ENCODE peak calls at places on chromosomes 13 and 19, in seven cellular contexts. I is GM23338, M is left lung, W is trophoblast cell, L is endodermal cell, P is astrocyte of the spinal cord, S is choroid plexus epithelial cell. K is an unnamed sample.

GRCh38 chr13:104645786-104646185 is 1579.6 kb upstream of the SLC10A2 start:
- DNase-seq in P (no peak), S (no peak), M (no peak), L (no peak), W (peak; percentile 72), I (no peak), K (no peak)

GRCh38 chr13:106533940-106534843 is 1.3 kb downstream of the EFNB2 start:
- DNase-seq in W (peak; percentile 8), M (peak; percentile 50), P (peak; percentile 77), S (peak; percentile 82), I (peak; percentile 56), L (peak; percentile 79), K (peak; percentile 79)

GRCh38 chr13:49357694-49358093 is 86.2 kb downstream of the CAB39L start:
- DNase-seq in W (peak; percentile 54), P (peak; percentile 64), S (peak; percentile 68), I (no peak), M (no peak), L (no peak), K (no peak)

GRCh38 chr13:106513025-106513424 is 22.4 kb downstream of the EFNB2 start:
- DNase-seq in M (no peak), W (no peak), I (no peak), S (peak; percentile 72), P (peak; percentile 81), L (no peak), K (no peak)

GRCh38 chr13:57865600-57866294 is 234.2 kb downstream of the PCDH17 start:
- DNase-seq in M (no peak), I (no peak), S (no peak), L (no peak), P (no peak), W (peak; percentile 57), K (no peak)

GRCh38 chr13:113548171-113548641 is 36.3 kb upstream of the TFDP1 start:
- DNase-seq in S (peak; percentile 78), I (no peak), M (peak; percentile 19), W (peak; percentile 31), P (peak; percentile 75), L (peak; percentile 43), K (peak; percentile 73)

GRCh38 chr19:29515233-29515619 is 10.6 kb upstream of the VSTM2B start:
- DNase-seq in I (no peak), W (no peak), M (no peak), L (no peak), S (no peak), P (no peak), K (no peak)

GRCh38 chr13:42981853-42982252 is 10.2 kb downstream of the EPSTI1 start:
- DNase-seq in M (no peak), L (peak; percentile 55), I (peak; percentile 35), S (no peak), W (peak; percentile 94), P (no peak), K (no peak)

GRCh38 chr13:97058896-97059295 is 64.6 kb upstream of the OXGR1 start:
- DNase-seq in P (peak; percentile 58), S (peak; percentile 48), M (no peak), L (no peak), W (no peak), I (no peak), K (no peak)

GRCh38 chr13:29801737-29802305 is 48.6 kb downstream of the UBL3 start:
- DNase-seq in L (peak; percentile 46), W (no peak), M (no peak), P (no peak), S (peak; percentile 56), I (peak; percentile 33), K (no peak)

GRCh38 chr19:35513975-35514809 is 743 bp upstream of the DMKN start:
- DNase-seq in I (peak; percentile 61), P (no peak), W (no peak), L (peak; percentile 85), M (no peak), S (peak; percentile 34), K (no peak)

GRCh38 chr19:33291623-33292534 is 10.5 kb downstream of the CEBPA start:
- DNase-seq in W (no peak), S (no peak), I (no peak), L (no peak), P (no peak), M (no peak), K (no peak)
- H3K4me3 ChIP-seq in W (no peak overlapping the region), S (no peak overlapping the region), I (no peak overlapping the region), L (no peak overlapping the region), P (no peak overlapping the region), M (no peak overlapping the region), K (no peak overlapping the region)

GRCh38 chr13:100148422-100148821 is 59.5 kb downstream of the PCCA start:
- DNase-seq in L (no peak), I (peak; percentile 74), S (no peak), P (no peak), W (no peak), M (no peak), K (no peak)
- H3K4me3 ChIP-seq in L (no peak overlapping the region), I (no peak overlapping the region), S (no peak overlapping the region), P (no peak overlapping the region), W (no peak overlapping the region), M (no peak overlapping the region), K (no peak overlapping the region)

GRCh38 chr13:31997641-31998040 is 33.9 kb upstream of the FRY start:
- DNase-seq in I (no peak), L (no peak), W (no peak), S (no peak), M (no peak), P (no peak), K (no peak)
- H3K4me3 ChIP-seq in I (no peak overlapping the region), L (no peak overlapping the region), W (no peak overlapping the region), S (no peak overlapping the region), M (no peak overlapping the region), P (no peak overlapping the region), K (no peak overlapping the region)

GRCh38 chr19:13978306-13978705 is 26.0 kb downstream of the DCAF15 start:
- DNase-seq in W (no peak), S (peak; percentile 61), M (peak; percentile 83), P (peak; percentile 26), L (peak; percentile 100), I (peak; percentile 99), K (peak; percentile 87)
- H3K4me3 ChIP-seq in W (no peak overlapping the region), S (peak overlapping the region; percentile 55), M (peak overlapping the region; percentile 33), P (no peak overlapping the region), L (no peak overlapping the region), I (peak overlapping the region; percentile 66), K (peak overlapping the region; percentile 72)

GRCh38 chr19:57263244-57263643 is 17.0 kb upstream of the ZNF460 start:
- DNase-seq in W (no peak), I (peak; percentile 26), P (no peak), L (peak; percentile 46), S (no peak), M (no peak), K (no peak)

GRCh38 chr19:57267294-57267693 is 13.0 kb upstream of the ZNF460 start:
- DNase-seq in M (no peak), L (no peak), S (no peak), I (peak; percentile 6), P (no peak), W (no peak), K (no peak)

GRCh38 chr19:57262044-57262443 is 18.2 kb upstream of the ZNF460 start:
- DNase-seq in P (no peak), M (no peak), W (no peak), S (no peak), L (no peak), I (no peak), K (no peak)
- H3K4me3 ChIP-seq in P (no peak overlapping the region), M (no peak overlapping the region), W (no peak overlapping the region), S (no peak overlapping the region), L (no peak overlapping the region), I (no peak overlapping the region), K (no peak overlapping the region)

DNA sequence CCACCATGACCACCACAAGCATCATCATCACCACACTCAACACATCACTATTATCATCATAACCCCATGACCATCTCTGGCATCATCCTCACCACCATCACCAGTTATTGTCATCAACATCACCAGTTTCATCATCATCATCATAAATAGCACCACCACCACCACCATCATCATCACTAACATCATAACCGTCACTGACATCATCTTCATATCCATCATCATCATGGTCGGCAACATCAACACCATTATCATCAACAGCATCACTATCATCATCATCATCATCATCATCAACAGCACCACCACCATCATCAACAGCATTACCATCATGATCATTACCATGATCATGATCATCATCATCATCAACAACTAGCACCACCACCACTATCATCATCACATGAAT is 67.2 kb downstream of the MBD3L1 start:
- DNase-seq in S (no peak), M (no peak), I (no peak), L (no peak), W (no peak), P (no peak), K (no peak)
- H3K4me3 ChIP-seq in S (no peak overlapping the region), M (no peak overlapping the region), I (no peak overlapping the region), L (no peak overlapping the region), W (no peak overlapping the region), P (no peak overlapping the region), K (no peak overlapping the region)

GRCh38 chr19:7458675-7459074 is 30.2 kb downstream of the PEX11G start:
- DNase-seq in W (no peak), M (no peak), I (no peak), P (no peak), L (no peak), S (no peak), K (no peak)

GRCh38 chr19:7455600-7456296 is 33.1 kb downstream of the PEX11G start:
- DNase-seq in M (no peak), I (no peak), P (no peak), W (no peak), L (no peak), S (no peak), K (no peak)

GRCh38 chr19:7450243-7451223 is 38.3 kb downstream of the PEX11G start:
- DNase-seq in P (peak; percentile 55), M (no peak), I (no peak), W (no peak), L (peak; percentile 61), S (peak; percentile 24), K (peak; percentile 84)

GRCh38 chr19:7456964-7457541 is 31.8 kb downstream of the PEX11G start:
- DNase-seq in W (no peak), L (no peak), S (no peak), P (no peak), I (no peak), M (no peak), K (no peak)

DNA sequence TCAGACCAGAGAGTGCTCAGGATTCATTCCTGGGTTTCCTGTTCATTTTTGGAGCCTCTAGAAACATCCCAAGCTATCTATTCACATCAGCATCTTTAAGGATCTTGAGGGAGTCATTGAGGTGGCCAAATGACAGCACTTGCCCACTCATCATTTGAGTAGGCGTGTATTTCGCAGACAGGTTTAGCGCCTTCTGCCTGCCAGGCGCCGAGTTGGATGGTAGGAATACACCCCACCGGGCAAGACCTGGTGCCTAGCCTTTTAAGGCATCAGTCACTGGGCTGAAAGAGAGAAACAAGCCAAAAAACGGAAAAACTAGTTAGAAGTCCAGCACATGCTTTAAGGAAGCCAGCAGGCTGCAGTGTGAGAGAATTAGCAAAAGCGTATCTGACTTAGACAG is 33.8 kb downstream of the PEX11G start:
- DNase-seq in M (no peak), P (no peak), S (no peak), W (no peak), L (no peak), I (no peak), K (no peak)
- H3K4me3 ChIP-seq in M (no peak overlapping the region), P (no peak overlapping the region), S (no peak overlapping the region), W (no peak overlapping the region), L (no peak overlapping the region), I (no peak overlapping the region), K (no peak overlapping the region)

GRCh38 chr19:7872306-7873204 is 1.6 kb downstream of the PRR36 start:
- DNase-seq in L (no peak), W (no peak), M (no peak), P (no peak), I (no peak), S (no peak), K (no peak)
- H3K4me3 ChIP-seq in L (no peak overlapping the region), W (no peak overlapping the region), M (no peak overlapping the region), P (no peak overlapping the region), I (peak overlapping the region; percentile 81), S (no peak overlapping the region), K (peak overlapping the region; percentile 56)

GRCh38 chr13:100244431-100244830 is 155.5 kb downstream of the PCCA start:
- DNase-seq in I (peak; percentile 35), S (peak; percentile 48), L (no peak), M (no peak), W (no peak), P (peak; percentile 14), K (no peak)
- H3K4me3 ChIP-seq in I (peak overlapping the region; percentile 5), S (no peak overlapping the region), L (no peak overlapping the region), M (no peak overlapping the region), W (no peak overlapping the region), P (no peak overlapping the region), K (no peak overlapping the region)

K was measured in coronary artery.